ENCODE peak calls at places on chromosomes 7 and 10, in six cellular contexts. Q is Panc1, V is GM23338, T is breast epithelium, D is HepG2, A is spleen. Y is an unnamed sample. For H3K4me1, the result is how much of the 10 kb centered on the place peaks cover.

GRCh38 chr7:390761-391410 is 100.9 kb downstream of the FOXL3 start:
- DNase-seq in Q (no peak), V (no peak), T (no peak), D (no peak), A (peak), Y (peak)

GRCh38 chr10:13528138-13528874 is 508 bp downstream of the BEND7 start:
- DNase-seq in Q (no peak), V (peak), T (no peak), D (no peak), A (peak), Y (peak)

GRCh38 chr7:158035343-158035742 is 552.3 kb downstream of the PTPRN2 start:
- DNase-seq in Q (no peak), V (no peak), T (peak), D (no peak), A (no peak), Y (no peak)

GRCh38 chr7:98867271-98867701 is 2.5 kb downstream of the TMEM130 start:
- DNase-seq in Q (no peak), V (peak), T (no peak), D (no peak), A (peak), Y (no peak)

GRCh38 chr7:149766215-149766614 is 7.2 kb downstream of the ZNF467 start:
- DNase-seq in Q (no peak), V (peak), T (no peak), D (no peak), A (no peak), Y (no peak)

GRCh38 chr10:23540401-23540800 is 101.5 kb downstream of the OTUD1 start:
- DNase-seq in Q (no peak), V (no peak), T (no peak), D (no peak), A (no peak), Y (no peak)

GRCh38 chr10:58174831-58175230 is 92.9 kb downstream of the IPMK start:
- DNase-seq in Q (no peak), V (no peak), T (no peak), D (no peak), A (no peak), Y (no peak)

GRCh38 chr10:114517681-114518250 is 113.5 kb upstream of the AFAP1L2 start:
- DNase-seq in Q (no peak), V (no peak), T (no peak), D (no peak), A (no peak), Y (no peak)

GRCh38 chr7:47758546-47758945 is 176.6 kb upstream of the TNS3 start:
- DNase-seq in Q (no peak), V (no peak), T (no peak), D (no peak), A (no peak), Y (no peak)

GRCh38 chr7:153588596-153588995 is 463.6 kb upstream of the DPP6 start:
- DNase-seq in Q (no peak), V (no peak), T (no peak), D (no peak), A (no peak), Y (no peak)

DNA sequence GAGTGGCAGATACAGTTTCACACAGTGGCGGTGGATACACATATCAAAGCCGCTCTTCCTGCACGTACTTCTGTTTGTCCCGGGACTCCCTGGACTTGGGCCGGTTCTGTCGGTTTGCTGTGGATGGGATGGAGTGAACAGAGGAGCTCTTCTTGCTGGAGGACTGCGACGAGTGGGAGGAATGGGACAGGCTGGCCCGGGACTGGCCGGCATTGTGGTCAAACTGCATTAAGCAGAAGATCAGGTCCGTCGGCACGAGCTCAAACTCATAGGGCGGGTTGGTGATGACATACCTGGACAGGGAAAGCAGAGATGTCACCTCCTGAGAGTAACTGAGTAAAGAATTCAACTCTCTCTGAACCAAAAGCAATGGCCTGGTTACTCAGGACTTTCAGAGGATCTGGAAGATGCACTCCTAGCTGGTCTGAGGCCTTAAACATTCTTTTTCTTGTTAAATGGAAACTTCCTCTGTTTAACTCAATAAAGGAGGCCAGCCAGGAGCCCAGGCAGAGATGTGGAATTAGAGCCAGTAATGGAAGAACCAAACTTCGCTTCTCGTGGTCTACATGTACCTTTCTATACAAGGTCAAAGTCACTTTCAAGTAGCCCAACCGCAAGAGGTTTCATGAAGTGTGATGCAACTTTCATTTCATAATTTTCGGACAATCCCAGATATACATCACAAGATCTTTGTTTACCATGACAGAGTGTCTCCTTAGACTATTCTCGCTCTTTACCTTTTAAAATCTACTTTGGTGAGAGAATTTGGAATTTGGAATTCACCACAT is 750.2 kb downstream of the KCNMA1 start:
- DNase-seq in Q (no peak), V (no peak), T (no peak), D (no peak), A (no peak), Y (no peak)
- TF ChIP-seq POLR2AphosphoS5 in Q (no peak), V (no peak), T (no peak), D (no peak), A (no peak), Y (no peak)

DNA sequence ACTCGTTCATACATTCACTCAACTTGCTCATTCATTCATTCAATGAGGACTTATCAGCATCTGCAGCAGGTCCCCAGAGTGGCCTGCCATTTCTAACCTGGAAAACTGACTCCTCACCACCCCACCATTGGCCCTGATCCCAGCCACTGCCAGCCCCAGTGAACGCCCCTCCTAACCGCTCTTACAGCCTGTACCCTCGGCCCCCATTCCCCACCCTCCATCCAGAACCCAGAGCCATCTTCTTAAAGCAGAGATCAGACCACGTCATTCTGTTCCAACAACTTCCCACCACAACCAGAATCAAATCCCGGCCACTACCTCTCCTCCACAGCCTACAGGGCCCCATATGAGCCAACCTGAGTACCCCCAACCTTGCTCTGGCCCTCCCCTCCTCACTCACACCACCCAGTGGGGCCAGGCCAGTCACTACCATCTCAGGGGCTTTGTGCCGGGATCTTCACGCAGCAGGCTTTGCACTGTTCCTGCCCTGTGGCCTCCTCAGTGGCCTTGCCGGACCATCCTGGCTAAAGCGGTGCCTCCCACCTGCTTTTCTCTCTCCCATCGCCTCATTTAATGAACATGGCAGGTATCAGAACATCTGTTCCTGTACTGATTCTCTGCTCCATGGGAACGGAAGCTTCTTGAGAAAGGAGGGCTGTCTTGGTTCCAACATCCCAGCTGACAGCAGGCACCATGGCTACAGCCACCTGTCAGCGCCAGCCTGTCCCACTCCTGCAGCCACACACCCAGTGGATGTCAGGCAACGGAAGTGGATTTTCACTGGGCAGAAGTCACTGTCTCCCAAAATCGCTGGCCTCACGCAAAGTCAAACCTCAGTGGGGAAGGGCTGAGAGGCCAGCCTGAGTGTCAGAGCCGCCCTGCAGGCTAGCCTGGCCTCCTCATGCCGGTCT is 45.4 kb downstream of the FAM53B start:
- DNase-seq in Q (no peak), V (no peak), T (no peak), D (no peak), A (peak), Y (no peak)
- H3K4me1 ChIP-seq in Q (under half), V (under half), T (under half), D (under half), A (half or more), Y (half or more)

GRCh38 chr7:26060713-26061339 is 91.2 kb upstream of the NFE2L3 start:
- DNase-seq in Q (no peak), V (no peak), T (no peak), D (no peak), A (no peak), Y (no peak)
- TF ChIP-seq POLR2AphosphoS5 in Q (no peak), V (no peak), T (no peak), D (no peak), A (no peak), Y (no peak)

DNA sequence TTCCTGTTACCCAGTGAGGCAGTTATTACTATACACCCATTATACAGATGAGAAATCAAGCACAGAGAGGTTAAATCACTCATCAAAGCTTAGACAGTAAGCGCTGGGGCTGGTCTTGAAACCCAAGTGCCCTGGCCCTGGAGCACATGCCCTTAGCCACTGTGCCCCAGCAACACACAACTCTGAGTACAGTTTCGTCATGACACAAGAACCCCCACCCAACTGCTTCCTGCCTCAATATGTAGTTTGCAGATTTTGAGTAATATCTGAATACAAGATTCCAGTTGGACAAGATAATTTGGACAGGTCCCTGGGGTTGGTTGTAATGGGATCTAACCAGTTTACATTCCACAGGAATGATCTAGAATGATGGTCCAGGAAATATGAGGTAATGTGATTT is 62.8 kb downstream of the SH3PXD2A start:
- DNase-seq in Q (no peak), V (no peak), T (no peak), D (no peak), A (no peak), Y (no peak)
- H3K4me1 ChIP-seq in Q (under half), V (under half), T (under half), D (half or more), A (under half), Y (half or more)

GRCh38 chr7:131556912-131557457 is 557 bp upstream of the PODXL start:
- DNase-seq in Q (no peak), V (peak), T (no peak), D (no peak), A (no peak), Y (no peak)

GRCh38 chr7:131557521-131558385 is 1.3 kb upstream of the PODXL start:
- DNase-seq in Q (no peak), V (peak), T (no peak), D (no peak), A (no peak), Y (peak)

GRCh38 chr7:131554880-131555516 is 1.4 kb downstream of the PODXL start:
- DNase-seq in Q (no peak), V (no peak), T (no peak), D (no peak), A (no peak), Y (no peak)

GRCh38 chr7:131555565-131556054 is 818 bp downstream of the PODXL start:
- DNase-seq in Q (no peak), V (no peak), T (no peak), D (no peak), A (peak), Y (no peak)

GRCh38 chr7:131556055-131556911 is at the start of gene PODXL:
- DNase-seq in Q (no peak), V (peak), T (no peak), D (no peak), A (peak), Y (peak)
- TF ChIP-seq POLR2AphosphoS5 in Q (no peak), V (peak), T (no peak), D (no peak), A (peak), Y (no peak)

DNA sequence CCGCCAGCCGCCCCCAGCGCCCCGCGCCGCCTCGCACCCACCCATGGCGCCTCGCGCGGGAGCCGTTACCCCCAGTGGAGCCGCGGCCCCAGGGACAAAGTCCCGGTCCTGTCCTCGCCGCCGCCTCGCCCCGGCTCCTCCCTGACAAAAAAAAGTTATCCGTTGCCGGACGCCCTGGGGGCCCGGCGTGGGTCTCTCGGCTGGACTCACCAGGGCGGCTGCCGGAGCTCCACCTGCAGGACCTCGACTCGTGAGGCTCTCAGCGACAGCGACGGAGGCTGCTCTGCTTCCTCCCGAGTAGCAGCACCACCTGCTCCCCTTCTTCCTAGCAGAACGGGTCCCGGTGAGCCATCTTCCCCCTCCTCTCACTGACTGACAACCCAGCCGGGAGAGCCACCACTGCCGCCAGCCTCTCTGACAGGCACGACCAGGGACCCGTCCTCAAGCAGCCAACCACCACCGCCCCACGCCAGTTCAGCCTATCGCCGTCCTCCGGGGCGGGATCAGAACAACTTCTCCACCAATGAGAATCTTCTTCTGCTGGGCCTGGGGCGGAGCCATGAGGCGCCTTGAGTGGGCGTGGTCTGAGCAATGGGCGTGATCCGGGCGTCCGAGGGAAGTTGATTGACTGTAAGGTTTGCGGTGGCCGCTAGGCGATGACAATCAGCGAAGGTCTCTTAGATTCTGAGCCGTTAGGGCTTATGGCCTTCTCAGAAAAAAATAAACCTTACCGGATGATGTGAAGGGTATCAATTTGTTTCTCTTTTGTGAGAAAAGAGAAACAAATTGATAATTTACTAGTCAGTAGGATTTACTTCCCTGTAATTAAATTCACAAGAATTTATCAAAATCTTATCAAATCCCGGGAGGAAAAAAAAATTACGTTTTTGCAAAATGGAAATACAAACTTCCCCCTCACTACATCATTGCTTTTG is at the start of gene HYCC1:
- DNase-seq in Q (peak), V (peak), T (peak), D (peak), A (peak), Y (peak)
- H3K4me1 ChIP-seq in Q (under half), V (under half), T (under half), D (half or more), A (half or more), Y (under half)

DNA sequence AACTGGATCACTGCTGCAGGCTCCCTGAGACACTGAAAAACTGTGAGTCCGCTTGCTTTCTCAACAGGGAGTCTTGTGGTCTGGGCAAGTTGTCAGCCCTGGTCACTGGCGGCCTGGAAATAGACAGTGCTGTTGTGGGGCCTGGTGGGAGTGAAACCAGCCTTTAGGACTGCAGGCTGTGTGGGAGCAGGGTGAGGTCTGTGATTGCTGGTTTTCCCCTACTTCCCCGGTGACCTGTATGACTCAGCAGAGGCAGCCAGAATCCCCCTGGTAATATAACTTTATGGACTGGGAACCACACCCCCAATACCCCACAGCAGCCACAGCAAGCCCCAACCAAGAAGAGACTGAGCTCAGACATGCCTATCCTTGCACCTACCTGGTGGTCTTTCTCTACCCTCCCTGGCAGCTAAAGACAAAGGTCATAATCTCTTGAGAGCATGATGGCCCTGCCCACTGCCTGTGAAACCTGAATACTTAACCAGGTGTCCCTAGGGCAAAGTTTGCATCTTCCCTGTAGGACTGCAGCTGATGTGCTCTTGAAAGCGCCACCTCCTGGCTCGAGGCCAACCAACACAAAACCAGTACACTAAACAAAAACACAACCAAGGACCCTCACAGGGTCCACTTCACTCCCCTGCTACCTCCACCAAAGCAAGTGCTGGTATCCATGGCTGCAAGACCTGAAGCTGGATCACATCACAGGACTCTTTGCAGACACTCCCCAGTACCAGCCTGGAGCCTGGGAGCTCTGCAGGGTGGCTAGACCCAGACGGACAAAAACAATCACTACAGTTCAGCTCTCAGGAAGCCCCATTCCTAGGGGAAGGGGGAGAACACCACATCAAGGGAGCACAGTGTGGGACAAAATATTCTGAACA is 7.2 kb upstream of the ADAM22 start:
- DNase-seq in Q (no peak), V (peak), T (no peak), D (peak), A (no peak), Y (no peak)
- TF ChIP-seq POLR2AphosphoS5 in Q (no peak), V (no peak), T (no peak), D (no peak), A (no peak), Y (no peak)

DNA sequence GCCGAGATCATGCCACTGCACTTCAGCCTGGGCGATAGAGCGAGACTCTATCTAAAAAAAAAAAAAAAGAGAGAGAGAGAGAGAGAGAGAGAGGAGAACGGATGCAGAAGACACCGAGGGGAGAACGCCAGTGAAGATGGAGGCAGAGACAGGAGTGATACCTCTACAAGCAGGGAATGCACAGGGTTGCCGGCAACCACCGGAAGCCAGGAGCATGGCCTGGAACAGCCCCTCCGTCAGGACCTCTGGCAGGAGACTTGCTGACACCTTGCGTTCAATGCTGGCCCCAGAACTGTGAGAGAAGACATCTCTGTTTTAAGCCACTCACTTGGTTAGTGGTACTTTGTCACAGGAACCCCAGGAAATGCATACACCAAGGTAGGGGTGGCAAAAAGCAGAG is 38.1 kb upstream of the DUSP5 start:
- DNase-seq in Q (no peak), V (no peak), T (no peak), D (no peak), A (no peak), Y (no peak)
- H3K4me1 ChIP-seq in Q (under half), V (under half), T (under half), D (under half), A (half or more), Y (under half)

DNA sequence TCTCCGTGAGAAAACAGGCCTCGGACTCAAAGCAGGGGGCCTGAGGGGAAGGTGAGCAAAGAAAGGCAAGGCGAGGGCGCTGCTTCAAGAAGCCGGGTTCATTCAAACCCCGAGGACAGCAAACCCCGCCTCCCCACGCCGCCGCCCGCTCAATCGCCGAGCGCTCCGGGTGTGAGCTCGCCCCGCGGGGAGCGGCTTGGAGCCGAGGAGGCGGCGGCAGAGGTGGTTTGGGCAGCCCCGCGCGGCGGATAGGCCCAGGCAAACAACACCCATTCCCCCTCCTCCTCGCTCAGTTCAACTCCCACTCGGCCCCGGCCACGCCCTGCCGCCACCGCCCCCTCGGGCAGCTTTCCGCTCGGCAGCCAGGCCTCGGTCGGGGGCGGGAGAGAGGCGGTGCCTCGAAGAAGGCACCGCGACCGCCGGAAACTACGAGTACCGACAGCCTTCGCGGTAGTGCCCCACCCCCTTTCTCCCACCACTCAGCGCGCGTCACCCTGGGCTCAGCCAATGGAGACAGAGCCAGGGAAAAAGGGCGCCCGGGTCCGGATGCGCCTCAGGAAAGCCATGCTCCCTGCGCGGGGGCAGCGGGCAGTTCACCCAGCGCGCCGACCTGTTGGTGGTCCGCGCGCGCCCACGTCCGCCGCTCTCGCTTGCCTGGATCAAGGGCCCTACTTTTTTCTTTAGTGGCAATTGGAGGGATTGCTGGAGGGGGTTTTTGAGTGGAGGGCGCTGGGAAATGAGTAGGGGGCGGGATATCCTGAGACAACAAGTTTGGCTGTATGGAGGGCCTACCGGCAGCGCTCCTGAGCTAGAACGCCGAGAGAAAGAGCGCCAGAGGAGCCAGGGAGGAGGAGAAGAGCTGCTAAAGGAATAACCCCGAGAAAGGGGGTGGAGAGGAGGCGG is 674 bp upstream of the SP4 start:
- DNase-seq in Q (peak), V (peak), T (peak), D (peak), A (peak), Y (peak)
- TF ChIP-seq POLR2AphosphoS5 in Q (peak), V (peak), T (peak), D (peak), A (peak), Y (peak)

Y was measured in stomach.